ENCODE peak calls at places on chromosomes 1 and 21, in four cellular contexts. Y, I, V and O are unnamed samples.

GRCh38 chr1:41313661-41314131 is 47.5 kb upstream of the FOXO6 start:
- DNase-seq in I (peak; percentile 30), Y (peak; percentile 71), V (no peak), O (no peak)

GRCh38 chr1:186102559-186103148 is 272.4 kb downstream of the TPR start:
- DNase-seq in V (peak; percentile 89), Y (no peak), I (peak; percentile 96), O (no peak)

GRCh38 chr1:58858344-58858673 is 74.5 kb upstream of the JUN start:
- DNase-seq in Y (no peak), V (peak; percentile 60), I (no peak), O (no peak)

GRCh38 chr1:8878448-8879347 is at the start of gene ENO1:
- DNase-seq in I (peak; percentile 99), V (peak; percentile 97), Y (peak; percentile 100), O (peak; percentile 89)

GRCh38 chr1:246008256-246008901 is 498.7 kb downstream of the SMYD3 start:
- DNase-seq in I (no peak), V (no peak), Y (no peak), O (no peak)

GRCh38 chr1:222813866-222814535 is 838 bp upstream of the DISP1 start:
- DNase-seq in V (peak; percentile 49), Y (no peak), I (no peak), O (no peak)

GRCh38 chr1:180923024-180923841 is 10.5 kb downstream of the KIAA1614 start:
- DNase-seq in I (no peak), Y (no peak), V (peak; percentile 12), O (peak; percentile 48)

GRCh38 chr1:225877570-225877969 is 4.6 kb downstream of the TMEM63A start:
- DNase-seq in Y (no peak), I (peak; percentile 60), V (peak; percentile 45), O (no peak)

GRCh38 chr1:180854456-180854855 is 58.2 kb upstream of the KIAA1614 start:
- DNase-seq in I (no peak), V (no peak), Y (peak; percentile 25), O (no peak)

GRCh38 chr21:44927587-44928461 is 7.1 kb upstream of the ITGB2 start:
- DNase-seq in V (peak; percentile 56), Y (peak; percentile 62), I (no peak), O (peak; percentile 68)

GRCh38 chr21:42688841-42689371 is 35.5 kb downstream of the PDE9A start:
- DNase-seq in Y (peak; percentile 70), I (no peak), V (no peak), O (no peak)

GRCh38 chr1:173297798-173298391 is 90.8 kb upstream of the TNFSF4 start:
- DNase-seq in V (no peak), Y (no peak), I (peak; percentile 1), O (no peak)

GRCh38 chr1:24929091-24929875 is 793 bp downstream of the RUNX3 start:
- DNase-seq in V (no peak), Y (no peak), I (no peak), O (no peak)

GRCh38 chr1:20153000-20153418 is 13.9 kb downstream of the PLA2G2F start:
- DNase-seq in Y (no peak), V (no peak), I (no peak), O (no peak)

GRCh38 chr1:181184621-181185020 is 96.1 kb downstream of the IER5 start:
- DNase-seq in I (no peak), Y (no peak), V (no peak), O (no peak)

GRCh38 chr1:52567943-52568342 is 15.1 kb upstream of the TUT4 start:
- DNase-seq in Y (no peak), V (no peak), I (no peak), O (no peak)

GRCh38 chr1:100896481-100896982 is 642 bp downstream of the SLC30A7 start:
- DNase-seq in V (peak; percentile 65), I (peak; percentile 75), Y (peak; percentile 37), O (peak; percentile 21)

GRCh38 chr1:75673399-75673798 is 51.1 kb upstream of the ACADM start:
- DNase-seq in Y (no peak), I (no peak), V (no peak), O (no peak)

DNA sequence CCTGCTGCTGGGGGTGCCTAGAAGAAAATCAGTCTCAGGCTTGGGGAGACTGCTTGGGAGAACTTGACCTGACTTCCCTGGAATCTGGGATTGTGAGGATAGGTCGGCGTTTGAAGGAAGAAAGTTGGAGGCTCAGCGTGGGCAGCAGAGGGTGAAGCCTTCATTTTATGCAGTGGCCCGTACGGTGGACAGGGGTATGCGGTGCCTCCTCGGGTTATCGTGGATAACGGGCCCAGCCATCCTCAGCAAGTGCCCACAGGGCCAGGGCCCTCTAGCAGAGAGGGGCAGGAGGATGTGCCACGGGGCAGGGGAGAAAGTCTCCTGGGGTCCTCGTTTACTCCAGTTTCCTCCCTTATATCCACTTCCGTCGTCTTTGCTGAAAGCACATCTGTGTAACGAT is 34.0 kb downstream of the CHAF1B start:
- DNase-seq in V (no peak), Y (no peak), I (no peak), O (no peak)
- H3K9me1 ChIP-seq in V (no peaks in the 10 kb centered on the region), Y (peaks cover 10% of the 10 kb centered on the region), I (no peaks in the 10 kb centered on the region), O (no peaks in the 10 kb centered on the region)

DNA sequence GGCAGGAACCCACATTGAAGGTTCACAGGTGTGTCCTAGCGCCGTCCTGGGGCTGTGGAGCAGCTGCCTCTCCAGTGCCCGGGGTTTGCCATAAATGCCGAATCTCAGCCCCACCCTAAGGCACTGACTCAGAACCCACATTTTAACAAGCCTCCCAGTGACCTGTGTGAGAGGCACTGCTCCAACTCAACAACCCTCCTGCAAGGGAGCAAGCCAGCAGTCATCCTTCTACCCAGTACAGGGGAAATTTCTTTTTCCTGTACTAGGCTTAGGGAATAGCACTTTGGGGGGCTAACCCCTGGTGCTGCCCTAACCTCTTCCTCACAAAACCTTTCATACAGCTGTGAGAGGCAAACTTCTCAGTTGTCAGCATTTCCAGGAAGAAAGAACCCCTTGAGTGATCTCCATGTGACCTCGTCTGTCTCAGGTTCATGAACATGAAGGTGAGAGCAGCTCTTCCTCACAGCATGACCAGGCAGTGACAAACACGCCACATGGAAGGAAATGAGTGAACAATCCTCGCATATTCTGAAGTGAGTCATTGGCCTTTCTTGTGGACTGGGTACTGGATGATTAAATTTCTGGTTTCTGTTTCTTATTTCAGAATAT is 11.4 kb upstream of the BCAR3 start:
- DNase-seq in Y (no peak), V (peak; percentile 90), I (peak; percentile 77), O (peak; percentile 93)
- H2AFZ ChIP-seq in Y (no peak overlapping the region), V (peak overlapping the region; percentile 75), I (no peak overlapping the region), O (no peak overlapping the region)

GRCh38 chr1:6783956-6784559 is 1.2 kb upstream of the CAMTA1 start:
- DNase-seq in I (peak; percentile 50), Y (no peak), V (no peak), O (no peak)

GRCh38 chr1:6785318-6785712 is at the start of gene CAMTA1:
- DNase-seq in I (no peak), V (no peak), Y (no peak), O (no peak)

GRCh38 chr1:6784560-6785317 is 515 bp upstream of the CAMTA1 start:
- DNase-seq in I (peak; percentile 100), Y (peak; percentile 99), V (peak; percentile 100), O (peak; percentile 100)

GRCh38 chr1:6783221-6783620 is 2.0 kb upstream of the CAMTA1 start:
- DNase-seq in Y (no peak), I (no peak), V (no peak), O (no peak)

GRCh38 chr1:6785721-6786505 is 659 bp downstream of the CAMTA1 start:
- DNase-seq in I (peak; percentile 33), V (peak; percentile 15), Y (peak; percentile 95), O (no peak)
- TF ChIP-seq CTCF in I (no peak), V (peak; percentile 26), Y (peak; percentile 16), O (peak; percentile 22)

GRCh38 chr1:210332719-210333398 is 4.2 kb downstream of the HHAT start:
- DNase-seq in Y (no peak), I (no peak), V (no peak), O (no peak)

GRCh38 chr1:210335001-210335400 is 6.3 kb downstream of the HHAT start:
- DNase-seq in Y (no peak), V (no peak), I (no peak), O (no peak)

GRCh38 chr1:210340311-210340710 is 11.6 kb downstream of the HHAT start:
- DNase-seq in I (no peak), Y (no peak), V (no peak), O (no peak)

GRCh38 chr1:210339500-210339899 is 10.8 kb downstream of the HHAT start:
- DNase-seq in I (no peak), V (no peak), Y (no peak), O (no peak)

GRCh38 chr1:210336362-210336761 is 7.7 kb downstream of the HHAT start:
- DNase-seq in I (no peak), V (no peak), Y (no peak), O (no peak)
- H3K9me1 ChIP-seq in I (no peaks in the 10 kb centered on the region), V (no peaks in the 10 kb centered on the region), Y (no peaks in the 10 kb centered on the region), O (no peaks in the 10 kb centered on the region)

GRCh38 chr1:108671142-108671541 is 10.2 kb upstream of the HENMT1 start:
- DNase-seq in Y (no peak), V (no peak), I (no peak), O (no peak)
- H2AFZ ChIP-seq in Y (no peak overlapping the region), V (no peak overlapping the region), I (no peak overlapping the region), O (no peak overlapping the region)

GRCh38 chr1:54248966-54249365 is 49.0 kb downstream of the MRPL37 start:
- DNase-seq in Y (no peak), V (no peak), I (no peak), O (no peak)
- TF ChIP-seq CTCF in Y (no peak), V (no peak), I (no peak), O (no peak)

GRCh38 chr1:32775640-32776337 is 41.4 kb downstream of the YARS1 start:
- DNase-seq in I (peak; percentile 36), V (peak; percentile 76), Y (no peak), O (no peak)

GRCh38 chr1:32780628-32781267 is 36.4 kb downstream of the YARS1 start:
- DNase-seq in V (no peak), I (no peak), Y (no peak), O (no peak)

GRCh38 chr1:32782086-32782485 is 35.1 kb downstream of the YARS1 start:
- DNase-seq in Y (no peak), V (no peak), I (peak; percentile 26), O (no peak)

GRCh38 chr1:32780005-32780404 is 37.2 kb downstream of the YARS1 start:
- DNase-seq in V (no peak), Y (no peak), I (no peak), O (no peak)

DNA sequence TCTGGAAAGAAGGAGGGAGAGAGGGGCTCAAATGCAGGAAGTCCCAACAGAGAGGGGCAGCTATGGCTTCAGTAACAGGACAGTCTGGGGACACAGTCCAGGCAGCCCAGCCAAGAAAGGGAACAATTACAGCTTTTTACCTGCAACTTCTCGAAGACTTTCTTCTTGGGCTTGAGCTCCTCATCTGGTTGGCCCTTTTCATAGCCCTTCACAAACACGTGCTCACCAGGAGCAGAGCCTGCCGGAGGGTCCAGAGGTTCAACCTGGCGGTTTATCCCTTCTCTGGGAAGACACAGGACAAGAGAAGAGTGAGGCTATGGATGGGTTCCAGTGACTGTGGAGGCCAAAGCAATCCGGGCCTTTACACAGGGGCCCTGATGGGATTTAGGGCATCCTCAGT is 37.9 kb downstream of the YARS1 start:
- DNase-seq in V (no peak), Y (no peak), I (no peak), O (no peak)
- H3K9me1 ChIP-seq in V (no peaks in the 10 kb centered on the region), Y (peaks cover 5% of the 10 kb centered on the region), I (no peaks in the 10 kb centered on the region), O (peaks cover 3% of the 10 kb centered on the region)